ENCODE peak calls at places on chromosomes 2 and 18, in eight cellular contexts. B is neural progenitor cell; K is BJ; I is Calu3; N is GM12864; F is activated CD8-positive, alpha-beta T cell treated with anti-CD3 and anti-CD28 coated beads for 36 hours; C is fibroblast of mammary gland; M is fibroblast of villous mesenchyme. L is an unnamed sample.

GRCh38 chr2:237390235-237390634 is 23.7 kb downstream of the COL6A3 start:
- DNase-seq in M (no peak), I (no peak), C (no peak), F (no peak), K (no peak), B (no peak), N (no peak), L (no peak)

GRCh38 chr2:6167592-6168138 is 475.5 kb downstream of the SOX11 start:
- DNase-seq in K (no peak), F (no peak), M (no peak), B (no peak), I (no peak), C (no peak), N (no peak), L (no peak)

GRCh38 chr2:218984239-218985020 is 554 bp downstream of the FEV start:
- DNase-seq in M (no peak), C (no peak), F (no peak), I (no peak), K (no peak), B (peak; percentile 63), N (no peak), L (no peak)

GRCh38 chr2:238053195-238053776 is 7.5 kb upstream of the SCLY start:
- DNase-seq in M (peak; percentile 11), K (no peak), F (no peak), I (no peak), N (no peak), B (no peak), C (peak; percentile 13), L (no peak)

GRCh38 chr2:230269715-230270114 is 44.2 kb downstream of the SP140 start:
- DNase-seq in B (no peak), K (no peak), I (no peak), M (no peak), N (no peak), F (peak; percentile 30), C (no peak), L (no peak)

GRCh38 chr2:198763793-198764192 is 693.9 kb downstream of the SATB2 start:
- DNase-seq in C (no peak), K (no peak), F (no peak), N (no peak), I (no peak), B (no peak), M (no peak), L (no peak)

GRCh38 chr2:113105047-113105446 is 22.4 kb upstream of the IL1RN start:
- DNase-seq in C (peak; percentile 91), K (no peak), B (no peak), N (no peak), I (no peak), M (peak; percentile 11), F (peak; percentile 87), L (no peak)

GRCh38 chr2:214471382-214471781 is 60.5 kb downstream of the VWC2L start:
- DNase-seq in F (no peak), B (no peak), K (no peak), M (no peak), N (no peak), C (no peak), I (no peak), L (no peak)

GRCh38 chr18:23640023-23640422 is 22.7 kb downstream of the ANKRD29 start:
- DNase-seq in F (no peak), M (no peak), K (no peak), N (no peak), B (no peak), I (no peak), C (no peak), L (no peak)

GRCh38 chr2:56230171-56230570 is 46.4 kb downstream of the CCDC85A start:
- DNase-seq in C (peak; percentile 89), M (peak; percentile 85), K (peak; percentile 42), F (no peak), N (no peak), B (no peak), I (no peak), L (no peak)

GRCh38 chr2:220034356-220035121 is 407.1 kb downstream of the SLC4A3 start:
- DNase-seq in B (no peak), C (peak; percentile 52), N (no peak), K (peak; percentile 36), I (no peak), F (no peak), M (peak; percentile 54), L (no peak)

GRCh38 chr2:157592983-157593382 is 35.7 kb downstream of the ACVR1C start:
- DNase-seq in C (peak; percentile 28), I (no peak), N (no peak), B (no peak), F (no peak), M (peak; percentile 20), K (peak; percentile 0), L (no peak)

GRCh38 chr2:170813611-170814550 is 2.8 kb upstream of the GAD1 start:
- DNase-seq in K (no peak), B (peak; percentile 94), M (peak; percentile 48), N (no peak), F (peak; percentile 59), I (peak; percentile 46), C (peak; percentile 49), L (no peak)

GRCh38 chr2:204024906-204025475 is 88.4 kb downstream of the ICOS start:
- DNase-seq in B (no peak), M (no peak), N (no peak), K (no peak), F (no peak), C (no peak), I (no peak), L (no peak)

GRCh38 chr2:162073776-162074578 is at the start of gene DPP4:
- DNase-seq in F (peak; percentile 64), B (peak; percentile 70), I (peak; percentile 71), K (no peak), M (no peak), N (no peak), C (peak; percentile 20), L (peak; percentile 82)

GRCh38 chr2:182359027-182360011 is 67.5 kb downstream of the PDE1A start:
- DNase-seq in F (no peak), I (no peak), M (peak; percentile 86), C (peak; percentile 60), K (no peak), B (no peak), N (no peak), L (no peak)

DNA sequence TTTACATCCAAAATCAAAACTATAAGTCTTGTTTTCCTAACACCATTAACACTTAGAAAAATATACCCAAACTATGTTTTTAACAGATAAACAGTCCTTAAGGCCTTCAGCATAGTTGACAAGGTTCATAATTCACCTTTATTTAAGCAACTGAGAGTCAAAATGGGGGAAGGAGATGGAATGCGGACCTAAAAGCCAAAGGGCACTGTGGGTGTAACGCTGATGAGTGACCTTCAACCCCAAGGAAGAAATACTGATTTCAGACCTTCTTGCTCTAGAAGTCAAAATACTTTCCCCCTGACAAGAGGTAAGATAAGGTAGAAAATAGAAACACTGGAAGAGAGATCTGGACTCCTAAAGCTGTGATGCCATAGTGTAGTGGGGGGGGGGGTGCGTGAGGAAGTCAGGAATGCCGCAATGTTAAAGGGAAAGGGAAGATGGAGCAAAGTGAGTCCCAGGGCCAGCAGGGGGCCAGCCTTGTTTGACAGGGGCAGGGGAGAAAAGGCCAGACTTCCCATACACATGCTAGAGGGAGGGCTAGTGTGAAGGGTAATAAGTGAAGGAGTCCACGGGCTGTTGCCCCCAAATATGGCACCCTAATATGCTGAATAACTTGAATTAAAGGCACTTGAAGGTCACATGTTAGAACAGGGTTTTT is 31.4 kb downstream of the CCDC93 start:
- DNase-seq in K (no peak), M (no peak), C (no peak), I (no peak), F (no peak), N (no peak), B (peak; percentile 32), L (no peak)
- TF ChIP-seq CTCF in K (no peak), M (peak; percentile 13), C (no peak), I (no peak), F (no peak), N (no peak), B (no peak), L (no peak)

GRCh38 chr18:76875390-76876330 is 53.3 kb downstream of the ZNF236 start:
- DNase-seq in I (peak; percentile 52), F (peak; percentile 67), C (peak; percentile 54), K (no peak), M (peak; percentile 48), B (peak; percentile 73), N (no peak), L (peak; percentile 50)
- TF ChIP-seq CTCF in I (peak; percentile 56), F (peak; percentile 75), C (peak; percentile 66), K (peak; percentile 65), M (peak; percentile 58), B (peak; percentile 86), N (peak; percentile 70), L (peak; percentile 71)

GRCh38 chr18:75879196-75879595 is 451.7 kb upstream of the SMIM21 start:
- DNase-seq in I (no peak), M (no peak), K (no peak), N (no peak), C (no peak), F (no peak), B (no peak), L (no peak)

GRCh38 chr18:75880266-75880665 is 452.8 kb upstream of the SMIM21 start:
- DNase-seq in N (no peak), M (no peak), B (no peak), F (no peak), K (no peak), C (no peak), I (no peak), L (no peak)

GRCh38 chr18:75880913-75881504 is 453.5 kb upstream of the SMIM21 start:
- DNase-seq in M (no peak), K (no peak), B (no peak), N (no peak), I (no peak), C (no peak), F (no peak), L (no peak)

DNA sequence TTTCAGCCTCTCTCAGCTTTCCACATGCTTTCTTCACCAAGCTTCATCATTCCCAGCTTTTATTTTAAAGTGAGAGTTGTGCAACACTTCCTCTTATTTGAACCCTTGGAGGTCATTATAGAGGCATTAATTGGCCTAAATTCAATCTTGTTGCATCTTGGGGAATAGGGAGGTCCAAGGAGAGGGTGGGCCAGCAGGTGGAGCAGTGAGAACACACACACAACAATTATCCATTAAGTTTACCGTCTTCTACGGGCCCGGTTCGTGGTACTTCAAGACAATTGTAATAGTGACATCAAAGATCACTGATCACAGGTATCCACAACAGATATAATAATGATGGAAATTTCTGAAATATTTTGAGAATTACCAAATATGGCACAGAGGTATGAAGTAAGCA is 457.2 kb upstream of the SMIM21 start:
- DNase-seq in I (no peak), C (no peak), B (no peak), F (peak; percentile 11), M (no peak), K (no peak), N (no peak), L (no peak)
- TF ChIP-seq CTCF in I (no peak), C (no peak), B (peak; percentile 38), F (no peak), M (no peak), K (no peak), N (no peak), L (no peak)

GRCh38 chr2:180599804-180600203 is 380.6 kb upstream of the UBE2E3 start:
- DNase-seq in I (no peak), B (no peak), F (no peak), K (no peak), C (no peak), N (no peak), M (no peak), L (no peak)

GRCh38 chr2:180591947-180592346 is 388.5 kb upstream of the UBE2E3 start:
- DNase-seq in I (no peak), B (no peak), C (no peak), K (no peak), N (no peak), F (no peak), M (no peak), L (no peak)

GRCh38 chr2:180601016-180601415 is 379.4 kb upstream of the UBE2E3 start:
- DNase-seq in B (no peak), K (no peak), C (no peak), I (no peak), N (no peak), F (no peak), M (no peak), L (no peak)

GRCh38 chr2:180596453-180596852 is 384.0 kb upstream of the UBE2E3 start:
- DNase-seq in B (no peak), F (no peak), C (no peak), N (no peak), K (no peak), I (no peak), M (no peak), L (no peak)
- TF ChIP-seq CTCF in B (no peak), F (no peak), C (no peak), N (no peak), K (no peak), I (no peak), M (no peak), L (no peak)